ENCODE peak calls at places on chromosomes 4 and X, in eight cellular contexts. K, I, W, Y, O, T, E and X are unnamed samples. For H3K4me1, the result is how much of the 10 kb centered on the place peaks cover.

GRCh38 chr4:180377741-180378140 is 1865.5 kb upstream of the TENM3 start:
- DNase-seq in K (no peak), I (no peak), W (no peak), Y (no peak), O (no peak), T (peak), E (no peak), X (no peak)

GRCh38 chrX:23548164-23548563 is 119.1 kb upstream of the PRDX4 start:
- DNase-seq in K (no peak), I (peak), W (no peak), Y (no peak), O (no peak), T (no peak), E (no peak), X (no peak)

GRCh38 chrX:30659421-30659820 is 6.2 kb downstream of the GK start:
- DNase-seq in K (no peak), I (peak), W (no peak), Y (no peak), O (no peak), T (peak), E (no peak), X (no peak)

GRCh38 chrX:70087857-70088256 is 25.6 kb downstream of the OTUD6A start:
- DNase-seq in K (no peak), I (no peak), W (no peak), Y (no peak), O (no peak), T (peak), E (no peak), X (peak)

GRCh38 chrX:2425281-2426071 is 75.3 kb downstream of the DHRSX start:
- DNase-seq in K (no peak), I (peak), W (no peak), Y (no peak), O (no peak), T (peak), E (no peak), X (no peak)

GRCh38 chrX:13669246-13669689 is 16.3 kb downstream of the TCEANC start:
- DNase-seq in K (no peak), I (peak), W (no peak), Y (no peak), O (no peak), T (peak), E (peak), X (peak)

GRCh38 chr4:125461676-125462363 is 147.1 kb downstream of the FAT4 start:
- DNase-seq in K (no peak), I (no peak), W (no peak), Y (no peak), O (no peak), T (no peak), E (no peak), X (no peak)

GRCh38 chr4:138522366-138522765 is 280.2 kb upstream of the SLC7A11 start:
- DNase-seq in K (no peak), I (no peak), W (no peak), Y (peak), O (no peak), T (peak), E (no peak), X (no peak)

GRCh38 chr4:133741766-133742165 is 459.8 kb downstream of the PABPC4L start:
- DNase-seq in K (no peak), I (no peak), W (no peak), Y (no peak), O (no peak), T (no peak), E (no peak), X (no peak)

GRCh38 chr4:56799824-56800756 is 21.4 kb downstream of the SPINK2 start:
- DNase-seq in K (peak), I (peak), W (peak), Y (peak), O (peak), T (peak), E (peak), X (peak)

GRCh38 chrX:70293621-70294020 is 3.7 kb downstream of the KIF4A start:
- DNase-seq in K (no peak), I (no peak), W (no peak), Y (no peak), O (no peak), T (no peak), E (no peak), X (no peak)

GRCh38 chr4:147160908-147161513 is 215.3 kb upstream of the TTC29 start:
- DNase-seq in K (no peak), I (peak), W (peak), Y (no peak), O (no peak), T (peak), E (no peak), X (peak)

GRCh38 chr4:36757623-36758311 is 476.4 kb downstream of the DTHD1 start:
- DNase-seq in K (no peak), I (no peak), W (no peak), Y (no peak), O (no peak), T (no peak), E (no peak), X (no peak)

GRCh38 chrX:51435101-51435500 is 61.3 kb downstream of the NUDT11 start:
- DNase-seq in K (no peak), I (no peak), W (no peak), Y (no peak), O (no peak), T (no peak), E (no peak), X (no peak)

GRCh38 chr4:74545488-74545887 is 100.6 kb downstream of the AREG start:
- DNase-seq in K (no peak), I (no peak), W (no peak), Y (no peak), O (no peak), T (peak), E (no peak), X (no peak)

GRCh38 chr4:2007804-2008670 is 737 bp downstream of the NELFA start:
- DNase-seq in K (peak), I (no peak), W (no peak), Y (no peak), O (no peak), T (peak), E (no peak), X (no peak)

GRCh38 chr4:7843831-7844230 is 95.8 kb downstream of the AFAP1 start:
- DNase-seq in K (no peak), I (no peak), W (no peak), Y (no peak), O (no peak), T (no peak), E (no peak), X (no peak)

DNA sequence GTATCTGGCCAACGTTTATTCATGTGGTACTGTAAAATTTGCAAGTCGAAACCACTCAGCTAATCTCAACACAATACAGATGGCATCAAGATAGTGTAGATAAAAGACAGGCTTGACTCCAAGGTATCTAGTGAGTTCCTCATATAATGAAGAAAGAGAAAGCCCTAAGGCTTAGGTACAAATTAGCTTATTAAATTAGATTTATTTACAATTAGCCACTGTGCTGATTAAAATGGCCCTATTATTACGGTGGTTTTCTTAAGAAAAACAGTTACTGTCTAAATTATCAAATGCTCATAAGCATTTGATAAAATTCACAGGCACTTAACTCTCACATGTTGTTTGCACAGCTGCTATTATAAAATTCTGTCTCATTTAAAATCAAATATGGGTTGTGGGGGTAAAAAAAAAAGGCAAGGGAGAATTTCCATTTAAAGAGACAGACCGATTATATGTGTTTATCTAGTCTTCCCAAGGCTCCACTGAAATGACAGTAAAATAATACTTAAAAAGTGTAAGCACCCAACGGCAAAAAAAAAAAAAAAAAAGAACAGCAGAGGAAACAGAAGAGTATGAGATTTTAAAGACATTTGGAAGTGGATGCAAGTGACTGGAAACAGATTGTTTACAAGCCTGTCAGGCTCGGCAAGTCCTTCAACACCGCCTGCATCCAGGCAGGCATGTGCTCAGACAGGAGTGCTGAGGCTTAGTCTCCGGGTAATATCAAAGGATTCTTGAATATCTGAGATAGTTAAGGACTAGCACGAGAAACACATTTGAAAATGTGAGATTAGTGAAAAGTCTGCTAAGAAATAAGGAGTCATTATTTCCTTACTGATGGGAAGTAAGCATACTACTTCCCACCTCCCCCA is 55.1 kb downstream of the FAM13A start:
- DNase-seq in K (no peak), I (no peak), W (peak), Y (no peak), O (no peak), T (no peak), E (no peak), X (peak)
- H3K4me3 ChIP-seq in K (no peak), I (no peak), W (peak), Y (no peak), O (no peak), T (no peak), E (no peak), X (no peak)

DNA sequence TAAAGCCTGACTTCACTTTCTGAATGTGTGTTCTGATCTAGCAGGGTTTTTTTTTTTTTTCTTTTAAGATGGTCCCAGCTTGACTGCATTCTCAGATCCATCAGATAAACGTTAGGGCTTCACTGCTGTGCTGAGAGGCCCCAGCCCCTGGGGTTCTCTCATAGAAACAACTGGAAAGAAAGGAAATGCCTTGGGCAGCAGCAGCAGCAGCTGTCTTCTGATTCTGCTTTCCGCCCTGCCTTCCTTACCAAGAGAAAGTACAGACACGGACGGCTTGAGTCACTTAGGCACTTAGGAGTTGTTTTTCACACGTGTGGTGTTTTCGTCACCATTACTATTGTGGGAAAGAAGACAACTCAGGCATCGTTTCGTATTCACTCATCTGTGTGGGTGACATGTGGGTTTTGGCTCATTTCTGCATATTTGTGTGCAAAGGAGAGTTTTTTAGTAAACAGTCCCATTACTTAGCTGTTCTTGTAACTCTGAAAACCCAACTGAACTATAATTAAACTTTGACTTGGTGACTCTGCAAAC is 172.0 kb downstream of the PTTG2 start:
- DNase-seq in K (no peak), I (peak), W (no peak), Y (no peak), O (no peak), T (peak), E (peak), X (peak)
- H3K4me1 ChIP-seq in K (under half), I (under half), W (under half), Y (under half), O (under half), T (under half), E (under half), X (under half)

DNA sequence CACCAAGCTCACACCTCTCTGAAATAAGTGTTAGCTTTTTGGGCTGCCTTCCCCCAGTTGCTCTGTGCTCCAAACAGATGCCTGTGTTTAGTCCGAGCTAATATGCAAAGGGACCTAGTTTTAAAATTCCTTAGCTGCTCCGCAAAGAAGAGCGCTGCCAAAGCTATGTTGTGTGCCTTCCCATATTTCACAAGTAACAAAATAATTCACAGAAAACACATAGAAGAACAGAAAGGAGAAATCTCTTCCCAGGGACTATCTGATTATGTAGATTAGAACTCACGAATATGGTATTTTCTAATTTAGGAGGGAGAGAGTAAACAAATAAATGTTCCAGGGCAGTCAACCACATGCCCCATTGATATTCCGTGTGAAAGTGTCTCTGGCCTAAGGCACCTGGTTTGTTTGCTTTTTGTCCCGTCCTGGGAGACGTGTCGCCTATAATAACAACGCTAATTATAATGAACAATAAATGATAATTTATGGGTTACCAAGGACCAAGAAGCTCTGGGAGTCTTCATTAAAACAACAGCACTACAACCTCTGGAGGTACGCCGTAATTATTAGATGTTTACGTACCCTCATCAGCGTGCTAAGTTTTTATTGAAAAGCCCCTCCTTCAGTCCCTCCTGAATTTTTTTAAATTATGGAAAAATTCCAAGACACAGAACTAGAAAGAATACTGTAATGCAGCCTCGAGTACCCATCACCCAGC is 1.2 kb upstream of the CCNG2 start:
- DNase-seq in K (no peak), I (no peak), W (no peak), Y (no peak), O (no peak), T (no peak), E (no peak), X (peak)
- H3K4me3 ChIP-seq in K (peak), I (peak), W (peak), Y (peak), O (peak), T (peak), E (peak), X (peak)

GRCh38 chr4:88108747-88109122 is 49.7 kb downstream of the ABCG2 start:
- DNase-seq in K (no peak), I (peak), W (no peak), Y (no peak), O (no peak), T (peak), E (no peak), X (no peak)
- H3K4me1 ChIP-seq in K (under half), I (under half), W (under half), Y (under half), O (under half), T (under half), E (under half), X (under half)

GRCh38 chr4:121072080-121072835 is at the start of gene NDNF:
- DNase-seq in K (no peak), I (peak), W (peak), Y (no peak), O (no peak), T (peak), E (no peak), X (peak)
- H3K4me3 ChIP-seq in K (peak), I (peak), W (peak), Y (peak), O (peak), T (peak), E (peak), X (peak)

GRCh38 chr4:683247-683897 is 5.6 kb downstream of the SLC49A3 start:
- DNase-seq in K (peak), I (no peak), W (no peak), Y (no peak), O (no peak), T (no peak), E (no peak), X (no peak)
- H3K4me1 ChIP-seq in K (half or more), I (under half), W (under half), Y (under half), O (under half), T (under half), E (under half), X (under half)

GRCh38 chrX:151151668-151152267 is 24.6 kb upstream of the GPR50 start:
- DNase-seq in K (no peak), I (peak), W (peak), Y (peak), O (no peak), T (peak), E (no peak), X (peak)

GRCh38 chrX:151155234-151155633 is 21.1 kb upstream of the GPR50 start:
- DNase-seq in K (no peak), I (no peak), W (no peak), Y (no peak), O (no peak), T (no peak), E (no peak), X (no peak)

DNA sequence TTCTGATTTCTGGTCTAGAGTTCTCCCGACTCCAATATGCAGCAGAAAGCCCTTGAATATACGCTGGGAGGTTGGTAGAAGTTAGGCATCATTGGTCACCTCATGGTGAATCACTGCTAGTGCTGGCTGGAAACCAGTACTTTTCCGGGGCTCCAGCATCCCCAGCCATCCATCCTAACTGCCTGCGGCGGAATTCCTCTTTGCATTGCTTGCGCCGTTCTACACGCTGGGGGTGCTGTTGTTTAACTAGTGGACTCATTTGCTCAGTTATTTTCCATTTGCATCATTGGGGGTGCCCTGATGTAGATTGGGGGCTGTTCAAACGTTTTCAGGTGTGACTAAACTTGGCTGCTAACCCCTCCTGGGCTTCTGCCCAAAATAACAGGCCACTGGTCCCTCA is 23.3 kb upstream of the GPR50 start:
- DNase-seq in K (no peak), I (peak), W (peak), Y (no peak), O (no peak), T (peak), E (no peak), X (peak)
- H3K4me3 ChIP-seq in K (no peak), I (no peak), W (no peak), Y (no peak), O (no peak), T (no peak), E (no peak), X (no peak)